ENCODE peak calls at places on chromosomes 12 and 14, in six cellular contexts. H is fibroblast of the aortic adventitia, P is astrocyte of the cerebellum, F is left ventricle myocardium inferior, T is astrocyte of the spinal cord, B is tibial nerve. E is an unnamed sample.

GRCh38 chr14:104714066-104714465 is 10.0 kb upstream of the ADSS1 start:
- DNase-seq in H (no peak), P (no peak), F (no peak), T (no peak), B (no peak), E (no peak)

GRCh38 chr12:95577820-95578219 is 26.5 kb upstream of the USP44 start:
- DNase-seq in H (no peak), P (no peak), F (no peak), T (no peak), B (no peak), E (no peak)

GRCh38 chr12:64781374-64782029 is 22.3 kb upstream of the GNS start:
- DNase-seq in H (no peak), P (peak; percentile 22), F (no peak), T (no peak), B (no peak), E (no peak)

GRCh38 chr12:8038659-8039114 is 6.2 kb downstream of the FOXJ2 start:
- DNase-seq in H (peak; percentile 65), P (no peak), F (peak; percentile 62), T (peak; percentile 59), B (no peak), E (no peak)

GRCh38 chr12:45279916-45280547 is 64.1 kb downstream of the ANO6 start:
- DNase-seq in H (no peak), P (no peak), F (no peak), T (no peak), B (no peak), E (no peak)

GRCh38 chr12:27434673-27435565 is 11.6 kb upstream of the SMCO2 start:
- DNase-seq in H (peak; percentile 14), P (no peak), F (no peak), T (peak; percentile 13), B (no peak), E (no peak)

GRCh38 chr14:84403585-84403984 is 1126.4 kb upstream of the FLRT2 start:
- DNase-seq in H (no peak), P (no peak), F (no peak), T (no peak), B (no peak), E (no peak)

GRCh38 chr12:112907415-112908157 is 824 bp downstream of the OAS1 start:
- DNase-seq in H (no peak), P (no peak), F (no peak), T (no peak), B (no peak), E (no peak)

GRCh38 chr12:29710104-29710503 is 73.6 kb downstream of the TMTC1 start:
- DNase-seq in H (peak; percentile 10), P (no peak), F (peak; percentile 39), T (peak; percentile 15), B (no peak), E (peak; percentile 39)

GRCh38 chr14:58275527-58276190 is 22.7 kb upstream of the ARID4A start:
- DNase-seq in H (no peak), P (no peak), F (no peak), T (no peak), B (no peak), E (no peak)

GRCh38 chr14:58278177-58278576 is 20.2 kb upstream of the ARID4A start:
- DNase-seq in H (no peak), P (no peak), F (no peak), T (no peak), B (no peak), E (no peak)

GRCh38 chr14:58276208-58276607 is 22.1 kb upstream of the ARID4A start:
- DNase-seq in H (no peak), P (no peak), F (no peak), T (no peak), B (no peak), E (no peak)

GRCh38 chr14:58270628-58271027 is 26.0 kb downstream of the PSMA3 start:
- DNase-seq in H (no peak), P (no peak), F (no peak), T (peak; percentile 22), B (no peak), E (no peak)

GRCh38 chr14:58272589-58273372 is 25.6 kb upstream of the ARID4A start:
- DNase-seq in H (peak; percentile 48), P (peak; percentile 34), F (no peak), T (peak; percentile 67), B (no peak), E (peak; percentile 5)
- TF ChIP-seq CTCF in H (peak; percentile 18), P (peak; percentile 25), F (peak; percentile 55), T (peak; percentile 31), B (no peak), E (no peak)

GRCh38 chr12:6765634-6766581 is at the start of gene PTMS:
- DNase-seq in H (peak; percentile 94), P (peak; percentile 86), F (peak; percentile 86), T (peak; percentile 96), B (peak; percentile 69), E (peak; percentile 91)
- TF ChIP-seq CTCF in H (no peak), P (no peak), F (no peak), T (no peak), B (no peak), E (no peak)

GRCh38 chr12:2051700-2052625 is 824 bp upstream of the CACNA1C start:
- DNase-seq in H (peak; percentile 19), P (no peak), F (no peak), T (no peak), B (no peak), E (no peak)
- TF ChIP-seq CTCF in H (peak; percentile 32), P (no peak), F (no peak), T (no peak), B (no peak), E (peak; percentile 35)

GRCh38 chr12:66698558-66698957 is 19.7 kb upstream of the GRIP1 start:
- DNase-seq in H (no peak), P (no peak), F (no peak), T (no peak), B (no peak), E (no peak)
- TF ChIP-seq CTCF in H (no peak), P (no peak), F (no peak), T (no peak), B (no peak), E (no peak)

GRCh38 chr14:64005822-64006221 is 153.0 kb downstream of the SYNE2 start:
- DNase-seq in H (no peak), P (no peak), F (no peak), T (no peak), B (no peak), E (no peak)
- TF ChIP-seq CTCF in H (no peak), P (no peak), F (no peak), T (no peak), B (no peak), E (no peak)

E was measured in AG09319.